ENCODE peak calls at places on chromosomes 16 and 17, in four cellular contexts. Q, M, E and H are unnamed samples.
A peak's percentile ranks its signal among the peaks of the same experiment; 100 is the strongest.

GRCh38 chr17:1343554-1343953 is 56.5 kb downstream of the YWHAE start:
- DNase-seq in Q (no peak), M (no peak), E (no peak), H (no peak)

GRCh38 chr16:85514601-85515318 is 98.4 kb upstream of the GSE1 start:
- DNase-seq in Q (peak; percentile 96), M (peak; percentile 81), E (peak; percentile 87), H (peak; percentile 93)

GRCh38 chr17:44187131-44187899 is 543 bp downstream of the TMUB2 start:
- DNase-seq in Q (peak; percentile 70), M (no peak), E (no peak), H (no peak)

GRCh38 chr17:42520540-42520951 is 15.5 kb upstream of the NAGLU start:
- DNase-seq in Q (no peak), M (no peak), E (no peak), H (no peak)

GRCh38 chr17:39150795-39151679 is at the start of gene PLXDC1:
- DNase-seq in Q (no peak), M (no peak), E (peak; percentile 70), H (no peak)

GRCh38 chr16:5509794-5510193 is 412.2 kb upstream of the EEF2KMT start:
- DNase-seq in Q (no peak), M (no peak), E (peak; percentile 65), H (no peak)

GRCh38 chr17:80667462-80668277 is 123.0 kb downstream of the RPTOR start:
- DNase-seq in Q (no peak), M (no peak), E (no peak), H (no peak)

GRCh38 chr17:79864617-79865250 is 25.5 kb upstream of the CBX4 start:
- DNase-seq in Q (no peak), M (no peak), E (no peak), H (no peak)

GRCh38 chr16:16014329-16015224 is 65.2 kb downstream of the ABCC1 start:
- DNase-seq in Q (peak; percentile 69), M (no peak), E (no peak), H (peak; percentile 96)

GRCh38 chr16:21301168-21301894 is 23.2 kb upstream of the CRYM start:
- DNase-seq in Q (peak; percentile 57), M (peak; percentile 82), E (peak; percentile 88), H (peak; percentile 10)

GRCh38 chr17:82963104-82963950 is 116.1 kb upstream of the METRNL start:
- DNase-seq in Q (peak; percentile 80), M (no peak), E (peak; percentile 86), H (peak; percentile 89)

GRCh38 chr17:72600934-72601333 is 480.1 kb downstream of the SOX9 start:
- DNase-seq in Q (no peak), M (no peak), E (no peak), H (no peak)

GRCh38 chr17:36611345-36612072 is 10.1 kb downstream of the MRM1 start:
- DNase-seq in Q (peak; percentile 71), M (no peak), E (no peak), H (no peak)

GRCh38 chr17:21677126-21677910 is 15.0 kb upstream of the KCNJ18 start:
- DNase-seq in Q (no peak), M (no peak), E (no peak), H (peak; percentile 46)

GRCh38 chr16:71172808-71173207 is 57.7 kb downstream of the HYDIN start:
- DNase-seq in Q (no peak), M (no peak), E (no peak), H (no peak)

DNA sequence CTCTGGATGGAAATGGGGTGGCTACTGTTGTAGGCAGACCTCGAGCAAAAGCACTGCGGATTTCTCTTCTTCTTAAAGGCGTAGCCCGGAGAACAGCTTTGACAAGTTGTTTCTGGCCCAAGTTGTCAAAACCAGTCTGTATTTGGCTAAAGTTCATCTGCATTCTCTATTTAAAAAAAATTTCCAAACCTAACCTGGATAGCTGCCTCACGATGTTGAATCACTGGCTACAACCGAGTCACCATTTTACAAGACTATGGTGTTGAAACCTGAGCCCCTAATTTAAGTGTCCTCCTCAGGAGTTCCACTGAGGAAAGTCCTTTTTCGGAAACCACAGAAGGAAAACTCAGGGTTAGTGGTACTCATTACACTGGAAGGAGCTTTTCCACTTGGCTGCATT is 1.5 kb downstream of the SLC16A6 start:
- DNase-seq in Q (no peak), M (no peak), E (no peak), H (peak; percentile 18)
- H3K4me1 ChIP-seq in Q (peaks cover 8% of the 10 kb centered on the region), M (peaks cover 48% of the 10 kb centered on the region), E (peaks cover 17% of the 10 kb centered on the region), H (peaks cover 9% of the 10 kb centered on the region)

GRCh38 chr17:17921192-17922082 is 50.8 kb downstream of the TOM1L2 start:
- DNase-seq in Q (peak; percentile 92), M (peak; percentile 89), E (no peak), H (no peak)

GRCh38 chr17:17919169-17920107 is 52.8 kb downstream of the TOM1L2 start:
- DNase-seq in Q (peak; percentile 81), M (peak; percentile 54), E (peak; percentile 80), H (peak; percentile 83)

GRCh38 chr17:17915183-17915582 is 57.0 kb downstream of the TOM1L2 start:
- DNase-seq in Q (no peak), M (no peak), E (no peak), H (no peak)

GRCh38 chr17:17913695-17914332 is 58.4 kb downstream of the TOM1L2 start:
- DNase-seq in Q (peak; percentile 87), M (peak; percentile 82), E (peak; percentile 70), H (peak; percentile 75)

DNA sequence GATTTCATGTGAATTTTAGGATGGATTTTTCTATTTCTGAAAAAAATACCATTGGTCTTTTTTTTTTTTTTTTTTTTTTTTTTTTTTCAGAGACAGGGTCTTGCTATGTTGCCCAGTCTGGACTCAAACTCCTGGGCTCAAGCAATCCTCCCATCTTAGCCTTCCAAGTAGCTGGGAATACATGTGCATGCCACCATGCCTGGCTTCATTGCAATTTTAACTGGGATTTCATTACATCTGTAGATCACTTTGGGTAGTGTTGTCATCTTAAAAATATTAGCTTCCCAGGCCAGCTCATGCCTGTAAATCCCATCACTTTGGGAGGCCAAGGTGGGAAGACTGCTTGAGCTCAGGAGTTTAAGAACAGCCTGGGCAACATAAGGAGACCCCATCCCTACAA is 54.8 kb downstream of the TOM1L2 start:
- DNase-seq in Q (no peak), M (no peak), E (no peak), H (no peak)
- H3K4me1 ChIP-seq in Q (peaks cover 40% of the 10 kb centered on the region), M (peaks cover 58% of the 10 kb centered on the region), E (peaks cover 31% of the 10 kb centered on the region), H (peaks cover 19% of the 10 kb centered on the region)

GRCh38 chr16:68130520-68130919 is 45.4 kb downstream of the NFATC3 start:
- DNase-seq in Q (no peak), M (no peak), E (no peak), H (no peak)

GRCh38 chr16:68131813-68132706 is 46.9 kb downstream of the NFATC3 start:
- DNase-seq in Q (no peak), M (no peak), E (no peak), H (no peak)

GRCh38 chr16:68128577-68129305 is 43.6 kb downstream of the NFATC3 start:
- DNase-seq in Q (peak; percentile 19), M (no peak), E (peak; percentile 69), H (no peak)

DNA sequence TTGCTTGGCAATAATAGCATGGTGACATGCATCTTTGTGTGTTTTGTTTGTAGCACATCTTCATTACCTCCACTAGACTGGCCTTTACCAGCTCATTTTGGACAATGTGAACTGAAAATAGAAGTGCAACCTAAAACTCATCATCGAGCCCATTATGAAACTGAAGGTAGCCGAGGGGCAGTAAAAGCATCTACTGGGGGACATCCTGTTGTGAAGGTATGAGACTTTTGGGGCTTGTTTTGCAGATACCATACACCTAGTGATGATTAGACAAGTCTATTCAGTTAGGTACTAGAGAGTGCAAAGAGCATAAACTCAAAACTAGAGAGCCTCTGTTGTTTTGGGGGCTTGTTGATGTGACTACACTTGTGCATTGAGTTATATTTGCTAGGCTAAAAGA is 41.2 kb downstream of the NFATC3 start:
- DNase-seq in Q (no peak), M (no peak), E (no peak), H (no peak)
- H3K4me1 ChIP-seq in Q (no peaks in the 10 kb centered on the region), M (no peaks in the 10 kb centered on the region), E (peaks cover 3% of the 10 kb centered on the region), H (peaks cover 8% of the 10 kb centered on the region)

GRCh38 chr16:14310519-14310991 is 239.4 kb downstream of the MRTFB start:
- DNase-seq in Q (peak; percentile 86), M (no peak), E (no peak), H (no peak)
- H3K4me1 ChIP-seq in Q (peaks cover 26% of the 10 kb centered on the region), M (peaks cover 47% of the 10 kb centered on the region), E (no peaks in the 10 kb centered on the region), H (peaks cover 39% of the 10 kb centered on the region)

DNA sequence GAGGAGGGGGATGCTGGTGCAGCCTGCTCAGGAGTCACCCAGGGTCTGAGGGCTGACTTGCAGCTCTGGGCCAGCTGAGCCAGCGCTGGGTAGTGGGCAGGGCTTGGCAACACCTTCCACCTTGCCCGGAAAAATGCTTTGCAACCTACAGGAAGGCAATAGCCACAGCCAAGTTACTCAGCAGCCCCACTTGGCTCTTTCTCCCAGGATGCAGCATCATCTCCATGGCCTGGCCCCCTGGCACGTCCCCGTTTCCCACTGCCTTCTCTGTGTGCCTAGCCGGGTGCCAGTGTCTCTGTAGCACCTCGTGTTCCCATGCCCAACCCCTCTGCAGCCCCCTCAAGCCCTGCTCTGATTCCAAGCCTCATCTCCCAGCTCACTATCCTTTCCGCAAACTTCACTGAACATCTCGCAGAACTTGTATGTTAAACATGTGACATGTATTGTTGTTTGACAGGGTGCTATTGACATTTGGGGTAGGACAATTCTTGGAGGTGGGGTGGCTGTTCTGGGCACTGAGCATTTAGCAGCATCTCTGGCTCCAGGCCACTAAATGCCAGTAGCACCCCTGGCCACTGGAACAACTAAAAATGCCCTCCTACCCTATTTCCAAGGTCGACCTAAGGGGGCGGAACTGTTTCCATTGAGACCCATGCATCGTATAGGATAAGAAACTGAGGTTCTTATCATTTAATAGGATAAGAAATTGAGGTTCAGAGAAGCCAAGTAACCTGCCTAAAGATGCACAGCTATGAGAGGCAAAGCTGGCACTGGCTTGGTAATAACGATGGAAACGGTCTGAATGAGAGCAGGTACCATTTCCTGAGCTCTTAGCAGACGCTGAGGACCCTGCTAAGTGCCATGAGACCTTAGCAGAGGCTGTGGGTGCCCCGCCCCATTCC is 12.2 kb downstream of the DEXI start:
- DNase-seq in Q (no peak), M (no peak), E (peak; percentile 79), H (no peak)
- H3K4me1 ChIP-seq in Q (no peaks in the 10 kb centered on the region), M (no peaks in the 10 kb centered on the region), E (peaks cover 32% of the 10 kb centered on the region), H (peaks cover 21% of the 10 kb centered on the region)